ENCODE peak calls at places on chromosomes 2 and 18, in five cellular contexts. Z, V, L, N and H are unnamed samples.

GRCh38 chr2:28621172-28622100 is 125.6 kb downstream of the PLB1 start:
- DNase-seq in Z (no peak), L (peak), N (peak), V (peak), H (peak)

GRCh38 chr18:54267688-54268087 is 1.6 kb upstream of the POLI start:
- DNase-seq in Z (no peak), V (no peak), N (no peak), L (no peak), H (no peak)

GRCh38 chr18:63376493-63377053 is 9.6 kb upstream of the KDSR start:
- DNase-seq in V (no peak), L (peak), Z (no peak), N (no peak), H (peak)

GRCh38 chr2:17506736-17507616 is 11.3 kb downstream of the RAD51AP2 start:
- DNase-seq in L (no peak), V (no peak), N (no peak), Z (no peak), H (no peak)

GRCh38 chr2:53455094-53455493 is 312.5 kb upstream of the CHAC2 start:
- DNase-seq in Z (no peak), L (peak), V (no peak), N (no peak), H (peak)

GRCh38 chr2:15449542-15450236 is 111.4 kb downstream of the NBAS start:
- DNase-seq in Z (no peak), N (no peak), L (no peak), V (no peak), H (no peak)

GRCh38 chr18:10100236-10100635 is 186.4 kb downstream of the VAPA start:
- DNase-seq in Z (no peak), V (no peak), L (no peak), N (no peak), H (no peak)

GRCh38 chr2:121588357-121588756 is 57.7 kb downstream of the RNU4ATAC start:
- DNase-seq in Z (no peak), V (no peak), N (no peak), L (no peak), H (no peak)

GRCh38 chr2:20164061-20164733 is 60.7 kb downstream of the SDC1 start:
- DNase-seq in V (no peak), Z (no peak), L (no peak), N (no peak), H (no peak)

GRCh38 chr2:240597054-240597418 is 10.5 kb downstream of the CAPN10 start:
- DNase-seq in N (no peak), V (no peak), L (no peak), Z (peak), H (no peak)

GRCh38 chr2:26411419-26411818 is 9.7 kb downstream of the DRC1 start:
- DNase-seq in V (no peak), Z (no peak), N (no peak), L (no peak), H (no peak)

GRCh38 chr2:102592601-102593000 is 26.8 kb upstream of the SLC9A2 start:
- DNase-seq in N (no peak), L (peak), Z (no peak), V (no peak), H (peak)

GRCh38 chr2:166057363-166058169 is 70.3 kb downstream of the SCN1A start:
- DNase-seq in N (peak), Z (no peak), V (no peak), L (peak), H (peak)

GRCh38 chr2:156112323-156112722 is 220.2 kb downstream of the NR4A2 start:
- DNase-seq in N (no peak), V (no peak), L (no peak), Z (no peak), H (no peak)

GRCh38 chr2:181683518-181684453 is 3.5 kb upstream of the NEUROD1 start:
- DNase-seq in N (peak), Z (no peak), V (no peak), L (peak), H (peak)

GRCh38 chr2:62337403-62337802 is 141.5 kb downstream of the B3GNT2 start:
- DNase-seq in L (no peak), V (no peak), N (no peak), Z (no peak), H (no peak)

GRCh38 chr2:23020659-23021058 is 364.3 kb upstream of the KLHL29 start:
- DNase-seq in N (no peak), V (no peak), L (no peak), Z (no peak), H (no peak)

GRCh38 chr18:48680871-48681270 is 142.0 kb downstream of the CTIF start:
- DNase-seq in N (no peak), L (no peak), Z (no peak), V (no peak), H (no peak)

GRCh38 chr18:71966791-71967190 is 577.4 kb downstream of the CBLN2 start:
- DNase-seq in Z (no peak), L (no peak), V (no peak), N (no peak), H (no peak)

GRCh38 chr2:79876430-79876829 is 363.6 kb downstream of the CTNNA2 start:
- DNase-seq in V (no peak), L (peak), Z (no peak), N (no peak), H (peak)

GRCh38 chr2:71950256-71951066 is 197.2 kb downstream of the CYP26B1 start:
- DNase-seq in Z (no peak), V (no peak), L (no peak), N (peak), H (peak)

GRCh38 chr2:71706836-71707235 is 253.5 kb downstream of the DYSF start:
- DNase-seq in N (no peak), Z (no peak), L (no peak), V (no peak), H (no peak)

GRCh38 chr2:219261024-219261855 is 7.5 kb upstream of the TUBA4A start:
- DNase-seq in V (no peak), Z (no peak), L (no peak), N (no peak), H (no peak)